ENCODE peak calls at places on chromosomes 6 and 20, in ten cellular contexts. One of them, this sample, is unnamed.

GRCh38 chr6:137707038-137707589 is 159.9 kb upstream of the TNFAIP3 start:
- DNase-seq in BE2C: no peak
- DNase-seq in astrocyte of the spinal cord: no peak
- DNase-seq in H7: no peak
- DNase-seq in bronchial epithelial cell: no peak
- DNase-seq in head of caudate nucleus: no peak
- DNase-seq in keratinocyte: no peak
- DNase-seq in stimulated activated CD8-positive, alpha-beta memory T cell treated with anti-CD3 and anti-CD28 coated beads, Interleukin-15, amount 100 ng/mL, for 4 hours: no peak
- DNase-seq in HS-5: no peak
- DNase-seq in GM04504: no peak
- DNase-seq in this sample: no peak

GRCh38 chr6:159790947-159791598 is 806 bp downstream of the MRPL18 start:
- DNase-seq in keratinocyte: no peak
- DNase-seq in astrocyte of the spinal cord: no peak
- DNase-seq in bronchial epithelial cell: peak; percentile 20
- DNase-seq in BE2C: no peak
- DNase-seq in GM04504: no peak
- DNase-seq in stimulated activated CD8-positive, alpha-beta memory T cell treated with anti-CD3 and anti-CD28 coated beads, Interleukin-15, amount 100 ng/mL, for 4 hours: no peak
- DNase-seq in head of caudate nucleus: no peak
- DNase-seq in H7: no peak
- DNase-seq in HS-5: no peak
- DNase-seq in this sample: no peak

GRCh38 chr20:61253264-61253639 is 1.2 kb downstream of the CDH4 start:
- DNase-seq in keratinocyte: no peak
- DNase-seq in HS-5: no peak
- DNase-seq in BE2C: peak; percentile 38
- DNase-seq in stimulated activated CD8-positive, alpha-beta memory T cell treated with anti-CD3 and anti-CD28 coated beads, Interleukin-15, amount 100 ng/mL, for 4 hours: no peak
- DNase-seq in astrocyte of the spinal cord: peak; percentile 53
- DNase-seq in GM04504: no peak
- DNase-seq in H7: peak; percentile 92
- DNase-seq in head of caudate nucleus: peak; percentile 18
- DNase-seq in bronchial epithelial cell: no peak
- DNase-seq in this sample: no peak

GRCh38 chr20:1509237-1509636 is 18.0 kb upstream of the SIRPB2 start:
- DNase-seq in keratinocyte: no peak
- DNase-seq in bronchial epithelial cell: peak; percentile 34
- DNase-seq in HS-5: no peak
- DNase-seq in astrocyte of the spinal cord: peak; percentile 12
- DNase-seq in head of caudate nucleus: peak; percentile 34
- DNase-seq in BE2C: peak; percentile 16
- DNase-seq in H7: no peak
- DNase-seq in stimulated activated CD8-positive, alpha-beta memory T cell treated with anti-CD3 and anti-CD28 coated beads, Interleukin-15, amount 100 ng/mL, for 4 hours: no peak
- DNase-seq in GM04504: no peak
- DNase-seq in this sample: no peak

GRCh38 chr6:26272171-26272631 is 92.8 kb upstream of the BTN3A2 start:
- DNase-seq in bronchial epithelial cell: no peak
- DNase-seq in astrocyte of the spinal cord: peak; percentile 30
- DNase-seq in keratinocyte: no peak
- DNase-seq in GM04504: no peak
- DNase-seq in head of caudate nucleus: peak; percentile 19
- DNase-seq in HS-5: no peak
- DNase-seq in stimulated activated CD8-positive, alpha-beta memory T cell treated with anti-CD3 and anti-CD28 coated beads, Interleukin-15, amount 100 ng/mL, for 4 hours: no peak
- DNase-seq in BE2C: peak; percentile 48
- DNase-seq in H7: peak; percentile 67
- DNase-seq in this sample: no peak

GRCh38 chr20:33576432-33576883 is 85.7 kb upstream of the C20orf144 start:
- DNase-seq in GM04504: no peak
- DNase-seq in H7: peak; percentile 17
- DNase-seq in astrocyte of the spinal cord: no peak
- DNase-seq in HS-5: no peak
- DNase-seq in head of caudate nucleus: peak; percentile 27
- DNase-seq in bronchial epithelial cell: no peak
- DNase-seq in stimulated activated CD8-positive, alpha-beta memory T cell treated with anti-CD3 and anti-CD28 coated beads, Interleukin-15, amount 100 ng/mL, for 4 hours: no peak
- DNase-seq in BE2C: peak; percentile 68
- DNase-seq in keratinocyte: no peak
- DNase-seq in this sample: no peak

GRCh38 chr20:24676978-24677370 is 207.5 kb downstream of the SYNDIG1 start:
- DNase-seq in head of caudate nucleus: peak; percentile 13
- DNase-seq in H7: no peak
- DNase-seq in keratinocyte: no peak
- DNase-seq in stimulated activated CD8-positive, alpha-beta memory T cell treated with anti-CD3 and anti-CD28 coated beads, Interleukin-15, amount 100 ng/mL, for 4 hours: no peak
- DNase-seq in GM04504: no peak
- DNase-seq in BE2C: peak; percentile 0
- DNase-seq in bronchial epithelial cell: no peak
- DNase-seq in HS-5: no peak
- DNase-seq in astrocyte of the spinal cord: no peak
- DNase-seq in this sample: no peak

GRCh38 chr6:170139531-170139930 is 151.3 kb downstream of the DLL1 start:
- DNase-seq in astrocyte of the spinal cord: no peak
- DNase-seq in BE2C: peak; percentile 4
- DNase-seq in head of caudate nucleus: no peak
- DNase-seq in H7: no peak
- DNase-seq in stimulated activated CD8-positive, alpha-beta memory T cell treated with anti-CD3 and anti-CD28 coated beads, Interleukin-15, amount 100 ng/mL, for 4 hours: no peak
- DNase-seq in bronchial epithelial cell: no peak
- DNase-seq in GM04504: no peak
- DNase-seq in HS-5: no peak
- DNase-seq in keratinocyte: no peak
- DNase-seq in this sample: no peak

GRCh38 chr6:43800746-43801488 is 30.9 kb downstream of the VEGFA start:
- DNase-seq in keratinocyte: no peak
- DNase-seq in astrocyte of the spinal cord: no peak
- DNase-seq in stimulated activated CD8-positive, alpha-beta memory T cell treated with anti-CD3 and anti-CD28 coated beads, Interleukin-15, amount 100 ng/mL, for 4 hours: no peak
- DNase-seq in GM04504: no peak
- DNase-seq in HS-5: no peak
- DNase-seq in H7: peak; percentile 68
- DNase-seq in head of caudate nucleus: no peak
- DNase-seq in bronchial epithelial cell: no peak
- DNase-seq in BE2C: no peak
- DNase-seq in this sample: no peak

GRCh38 chr20:50294164-50295088 is 103.8 kb downstream of the CEBPB start:
- DNase-seq in H7: peak; percentile 86
- DNase-seq in astrocyte of the spinal cord: no peak
- DNase-seq in keratinocyte: no peak
- DNase-seq in HS-5: no peak
- DNase-seq in BE2C: no peak
- DNase-seq in GM04504: no peak
- DNase-seq in head of caudate nucleus: no peak
- DNase-seq in bronchial epithelial cell: no peak
- DNase-seq in stimulated activated CD8-positive, alpha-beta memory T cell treated with anti-CD3 and anti-CD28 coated beads, Interleukin-15, amount 100 ng/mL, for 4 hours: no peak
- DNase-seq in this sample: no peak

GRCh38 chr6:76682842-76683241 is 610.4 kb upstream of the IMPG1 start:
- DNase-seq in H7: no peak
- DNase-seq in bronchial epithelial cell: peak; percentile 26
- DNase-seq in astrocyte of the spinal cord: peak; percentile 41
- DNase-seq in GM04504: no peak
- DNase-seq in HS-5: no peak
- DNase-seq in head of caudate nucleus: no peak
- DNase-seq in keratinocyte: no peak
- DNase-seq in BE2C: no peak
- DNase-seq in stimulated activated CD8-positive, alpha-beta memory T cell treated with anti-CD3 and anti-CD28 coated beads, Interleukin-15, amount 100 ng/mL, for 4 hours: no peak
- DNase-seq in this sample: no peak

GRCh38 chr6:134520181-134521115 is 202.5 kb upstream of the SGK1 start:
- DNase-seq in GM04504: no peak
- DNase-seq in BE2C: no peak
- DNase-seq in head of caudate nucleus: no peak
- DNase-seq in HS-5: no peak
- DNase-seq in keratinocyte: no peak
- DNase-seq in H7: no peak
- DNase-seq in stimulated activated CD8-positive, alpha-beta memory T cell treated with anti-CD3 and anti-CD28 coated beads, Interleukin-15, amount 100 ng/mL, for 4 hours: no peak
- DNase-seq in bronchial epithelial cell: peak; percentile 83
- DNase-seq in astrocyte of the spinal cord: peak; percentile 52
- DNase-seq in this sample: no peak

GRCh38 chr6:37303891-37304503 is 46.1 kb upstream of the TMEM217 start:
- DNase-seq in BE2C: peak; percentile 35
- DNase-seq in bronchial epithelial cell: peak; percentile 59
- DNase-seq in head of caudate nucleus: peak; percentile 32
- DNase-seq in H7: peak; percentile 46
- DNase-seq in HS-5: peak; percentile 15
- DNase-seq in keratinocyte: no peak
- DNase-seq in stimulated activated CD8-positive, alpha-beta memory T cell treated with anti-CD3 and anti-CD28 coated beads, Interleukin-15, amount 100 ng/mL, for 4 hours: no peak
- DNase-seq in GM04504: no peak
- DNase-seq in astrocyte of the spinal cord: peak; percentile 27
- DNase-seq in this sample: no peak

GRCh38 chr6:11374036-11375010 is 141.9 kb upstream of the NEDD9 start:
- DNase-seq in stimulated activated CD8-positive, alpha-beta memory T cell treated with anti-CD3 and anti-CD28 coated beads, Interleukin-15, amount 100 ng/mL, for 4 hours: peak; percentile 23
- DNase-seq in astrocyte of the spinal cord: no peak
- DNase-seq in GM04504: no peak
- DNase-seq in HS-5: no peak
- DNase-seq in BE2C: no peak
- DNase-seq in bronchial epithelial cell: no peak
- DNase-seq in keratinocyte: no peak
- DNase-seq in H7: no peak
- DNase-seq in head of caudate nucleus: no peak
- DNase-seq in this sample: no peak

GRCh38 chr6:160973856-160974255 is 17.7 kb upstream of the MAP3K4 start:
- DNase-seq in BE2C: no peak
- DNase-seq in GM04504: peak; percentile 43
- DNase-seq in H7: no peak
- DNase-seq in head of caudate nucleus: no peak
- DNase-seq in HS-5: no peak
- DNase-seq in keratinocyte: no peak
- DNase-seq in stimulated activated CD8-positive, alpha-beta memory T cell treated with anti-CD3 and anti-CD28 coated beads, Interleukin-15, amount 100 ng/mL, for 4 hours: no peak
- DNase-seq in bronchial epithelial cell: peak; percentile 15
- DNase-seq in astrocyte of the spinal cord: peak; percentile 28
- DNase-seq in this sample: no peak

GRCh38 chr6:106764353-106764980 is 135.1 kb downstream of the QRSL1 start:
- DNase-seq in keratinocyte: no peak
- DNase-seq in HS-5: no peak
- DNase-seq in astrocyte of the spinal cord: no peak
- DNase-seq in stimulated activated CD8-positive, alpha-beta memory T cell treated with anti-CD3 and anti-CD28 coated beads, Interleukin-15, amount 100 ng/mL, for 4 hours: no peak
- DNase-seq in head of caudate nucleus: no peak
- DNase-seq in H7: no peak
- DNase-seq in BE2C: no peak
- DNase-seq in GM04504: no peak
- DNase-seq in bronchial epithelial cell: no peak
- DNase-seq in this sample: no peak

GRCh38 chr6:134676307-134677281 is 273.3 kb downstream of the ALDH8A1 start:
- DNase-seq in H7: no peak
- DNase-seq in keratinocyte: no peak
- DNase-seq in HS-5: no peak
- DNase-seq in head of caudate nucleus: no peak
- DNase-seq in bronchial epithelial cell: peak; percentile 58
- DNase-seq in GM04504: no peak
- DNase-seq in BE2C: no peak
- DNase-seq in astrocyte of the spinal cord: peak; percentile 95
- DNase-seq in stimulated activated CD8-positive, alpha-beta memory T cell treated with anti-CD3 and anti-CD28 coated beads, Interleukin-15, amount 100 ng/mL, for 4 hours: no peak
- DNase-seq in this sample: no peak

GRCh38 chr20:57464642-57465211 is 60.2 kb downstream of the CTCFL start:
- DNase-seq in astrocyte of the spinal cord: no peak
- DNase-seq in HS-5: no peak
- DNase-seq in BE2C: peak; percentile 40
- DNase-seq in head of caudate nucleus: no peak
- DNase-seq in H7: no peak
- DNase-seq in stimulated activated CD8-positive, alpha-beta memory T cell treated with anti-CD3 and anti-CD28 coated beads, Interleukin-15, amount 100 ng/mL, for 4 hours: no peak
- DNase-seq in GM04504: no peak
- DNase-seq in bronchial epithelial cell: peak; percentile 43
- DNase-seq in keratinocyte: no peak
- DNase-seq in this sample: no peak

GRCh38 chr6:41932378-41932777 is 9.2 kb downstream of the CCND3 start:
- DNase-seq in BE2C: no peak
- DNase-seq in astrocyte of the spinal cord: no peak
- DNase-seq in keratinocyte: no peak
- DNase-seq in GM04504: no peak
- DNase-seq in H7: no peak
- DNase-seq in stimulated activated CD8-positive, alpha-beta memory T cell treated with anti-CD3 and anti-CD28 coated beads, Interleukin-15, amount 100 ng/mL, for 4 hours: no peak
- DNase-seq in head of caudate nucleus: no peak
- DNase-seq in HS-5: no peak
- DNase-seq in bronchial epithelial cell: no peak
- DNase-seq in this sample: no peak

GRCh38 chr6:36929152-36929551 is 25.4 kb upstream of the PI16 start:
- DNase-seq in HS-5: no peak
- DNase-seq in GM04504: no peak
- DNase-seq in keratinocyte: no peak
- DNase-seq in H7: no peak
- DNase-seq in astrocyte of the spinal cord: no peak
- DNase-seq in stimulated activated CD8-positive, alpha-beta memory T cell treated with anti-CD3 and anti-CD28 coated beads, Interleukin-15, amount 100 ng/mL, for 4 hours: no peak
- DNase-seq in head of caudate nucleus: no peak
- DNase-seq in BE2C: peak; percentile 28
- DNase-seq in bronchial epithelial cell: no peak
- DNase-seq in this sample: no peak

GRCh38 chr6:149614352-149614751 is 34.2 kb downstream of the KATNA1 start:
- DNase-seq in BE2C: no peak
- DNase-seq in bronchial epithelial cell: peak; percentile 82
- DNase-seq in HS-5: no peak
- DNase-seq in H7: no peak
- DNase-seq in keratinocyte: peak; percentile 11
- DNase-seq in head of caudate nucleus: no peak
- DNase-seq in stimulated activated CD8-positive, alpha-beta memory T cell treated with anti-CD3 and anti-CD28 coated beads, Interleukin-15, amount 100 ng/mL, for 4 hours: no peak
- DNase-seq in GM04504: peak; percentile 1
- DNase-seq in astrocyte of the spinal cord: peak; percentile 11
- DNase-seq in this sample: no peak

GRCh38 chr6:57172136-57173055 is at the start of gene BAG2:
- DNase-seq in keratinocyte: no peak
- DNase-seq in head of caudate nucleus: peak; percentile 80
- DNase-seq in stimulated activated CD8-positive, alpha-beta memory T cell treated with anti-CD3 and anti-CD28 coated beads, Interleukin-15, amount 100 ng/mL, for 4 hours: peak; percentile 84
- DNase-seq in bronchial epithelial cell: peak; percentile 47
- DNase-seq in HS-5: peak; percentile 72
- DNase-seq in H7: peak; percentile 86
- DNase-seq in astrocyte of the spinal cord: peak; percentile 92
- DNase-seq in BE2C: peak; percentile 83
- DNase-seq in GM04504: peak; percentile 72
- DNase-seq in this sample: peak; percentile 38

GRCh38 chr6:110137924-110138887 is 41.3 kb downstream of the WASF1 start:
- DNase-seq in H7: no peak
- DNase-seq in GM04504: no peak
- DNase-seq in head of caudate nucleus: no peak
- DNase-seq in HS-5: no peak
- DNase-seq in keratinocyte: no peak
- DNase-seq in stimulated activated CD8-positive, alpha-beta memory T cell treated with anti-CD3 and anti-CD28 coated beads, Interleukin-15, amount 100 ng/mL, for 4 hours: no peak
- DNase-seq in BE2C: no peak
- DNase-seq in astrocyte of the spinal cord: no peak
- DNase-seq in bronchial epithelial cell: no peak
- DNase-seq in this sample: no peak